ENCODE peak calls at places on chromosomes 7 and 10, in six cellular contexts. G is natural killer cell, E is ELR, F is spleen, I is PC-3, J is nephron progenitor cell. T is an unnamed sample.

GRCh38 chr7:12942599-12942998 is 255.2 kb downstream of the ARL4A start:
- DNase-seq in G (no peak), E (no peak), F (no peak), I (peak), J (no peak), T (no peak)

GRCh38 chr7:137546009-137546408 is 202.5 kb upstream of the PTN start:
- DNase-seq in G (no peak), E (no peak), F (no peak), I (no peak), J (no peak), T (no peak)

GRCh38 chr7:126700807-126701604 is 551.7 kb downstream of the GRM8 start:
- DNase-seq in G (no peak), E (peak), F (peak), I (peak), J (peak), T (peak)

GRCh38 chr10:86661161-86662025 is 6.9 kb upstream of the LDB3 start:
- DNase-seq in G (no peak), E (no peak), F (peak), I (no peak), J (peak), T (no peak)

GRCh38 chr10:17386616-17387075 is 67.7 kb downstream of the ST8SIA6 start:
- DNase-seq in G (no peak), E (no peak), F (no peak), I (no peak), J (no peak), T (no peak)

GRCh38 chr7:66356277-66356721 is 151.2 kb downstream of the TPST1 start:
- DNase-seq in G (no peak), E (peak), F (no peak), I (no peak), J (no peak), T (no peak)

GRCh38 chr7:139016931-139017511 is 18.8 kb downstream of the ZC3HAV1L start:
- DNase-seq in G (peak), E (peak), F (peak), I (peak), J (peak), T (peak)

GRCh38 chr10:61882621-61883375 is 18.7 kb upstream of the ARID5B start:
- DNase-seq in G (no peak), E (peak), F (no peak), I (peak), J (no peak), T (no peak)

GRCh38 chr7:13852281-13852968 is 137.0 kb downstream of the ETV1 start:
- DNase-seq in G (no peak), E (no peak), F (no peak), I (no peak), J (no peak), T (no peak)